ENCODE peak calls at places on chromosomes 3 and 15, in nine cellular contexts. I is stomach, R is H1, V is HepG2, K is tibial nerve, D is suprapubic skin, G is GM12878, P is ovary, Z is K562. M is an unnamed sample.

GRCh38 chr3:172647823-172648222 is 63.0 kb downstream of the NCEH1 start:
- DNase-seq in P (no peak), D (no peak), K (no peak), G (no peak), Z (no peak), R (no peak), I (peak; percentile 70), V (no peak), M (peak; percentile 7)

GRCh38 chr3:52245322-52246263 is at the start of gene PPM1M:
- DNase-seq in Z (peak; percentile 59), K (no peak), R (no peak), P (peak; percentile 75), G (no peak), V (no peak), D (peak; percentile 80), I (peak; percentile 58), M (no peak)

GRCh38 chr15:59565299-59565698 is 46.3 kb upstream of the GCNT3 start:
- DNase-seq in V (no peak), P (no peak), I (no peak), D (no peak), Z (no peak), R (no peak), G (no peak), K (no peak), M (no peak)

GRCh38 chr3:47475029-47475569 is 642 bp downstream of the SCAP start:
- DNase-seq in Z (peak; percentile 23), D (no peak), G (no peak), I (no peak), V (peak; percentile 25), P (no peak), R (no peak), K (no peak), M (no peak)

GRCh38 chr15:45205192-45205591 is 17.4 kb upstream of the SHF start:
- DNase-seq in R (no peak), P (no peak), V (peak; percentile 67), I (peak; percentile 79), Z (peak; percentile 74), G (peak; percentile 16), K (peak; percentile 38), D (no peak), M (no peak)

GRCh38 chr3:33364531-33365128 is 75.6 kb downstream of the UBP1 start:
- DNase-seq in D (no peak), P (no peak), Z (no peak), V (no peak), G (no peak), R (no peak), I (no peak), K (no peak), M (no peak)

GRCh38 chr15:66886241-66886675 is 179.1 kb upstream of the SMAD3 start:
- DNase-seq in Z (no peak), R (no peak), P (no peak), K (no peak), G (no peak), V (no peak), D (peak; percentile 32), I (no peak), M (peak; percentile 57)

GRCh38 chr3:124797426-124797945 is 67.2 kb downstream of the UMPS start:
- DNase-seq in K (no peak), P (no peak), V (no peak), G (no peak), R (no peak), Z (no peak), I (no peak), D (no peak), M (no peak)

GRCh38 chr3:112781611-112782010 is 65.1 kb downstream of the CD200R1L start:
- DNase-seq in I (no peak), P (no peak), G (no peak), D (no peak), V (no peak), Z (no peak), K (no peak), R (no peak), M (no peak)

GRCh38 chr3:112779558-112780480 is 66.8 kb downstream of the CD200R1L start:
- DNase-seq in P (no peak), Z (no peak), I (no peak), R (no peak), G (no peak), K (no peak), D (no peak), V (no peak), M (no peak)

GRCh38 chr3:112776000-112776399 is 70.7 kb downstream of the CD200R1L start:
- DNase-seq in D (no peak), I (no peak), P (no peak), G (no peak), V (no peak), R (no peak), Z (no peak), K (peak; percentile 24), M (no peak)

GRCh38 chr3:112776836-112777235 is 69.8 kb downstream of the CD200R1L start:
- DNase-seq in I (no peak), V (no peak), R (no peak), D (no peak), K (no peak), Z (no peak), P (no peak), G (no peak), M (no peak)

GRCh38 chr3:112778298-112779008 is 68.2 kb downstream of the CD200R1L start:
- DNase-seq in G (no peak), V (no peak), K (no peak), Z (no peak), I (no peak), P (no peak), D (no peak), R (no peak), M (no peak)
- TF ChIP-seq EP300 in G (no peak), V (no peak), K (peak; percentile 26), Z (no peak), I (no peak), P (no peak), D (no peak), R (no peak), M (no peak)

DNA sequence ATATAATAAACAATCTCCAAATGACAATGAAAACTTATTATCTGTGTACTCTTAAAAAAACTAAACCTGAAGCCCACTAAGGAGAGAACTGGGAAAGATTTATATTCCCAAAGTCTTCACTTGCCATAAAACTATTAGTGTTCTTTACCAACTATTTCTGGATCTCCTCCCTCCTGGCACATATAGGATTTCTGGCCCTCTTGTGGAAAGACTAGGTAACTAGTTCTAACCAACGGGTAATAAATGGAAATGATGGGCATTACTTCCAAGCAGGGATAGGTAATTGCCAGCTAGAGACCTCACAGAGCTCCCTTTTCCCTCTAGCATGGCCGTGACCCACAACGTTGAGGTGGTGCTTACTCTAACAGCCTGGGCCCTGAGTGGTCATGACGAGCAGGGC is 110.1 kb downstream of the DNAH12 start:
- DNase-seq in Z (peak; percentile 11), V (peak; percentile 69), K (no peak), D (no peak), G (no peak), I (no peak), R (no peak), P (no peak), M (no peak)
- TF ChIP-seq CTCF in Z (peak; percentile 40), V (peak; percentile 39), K (peak; percentile 14), D (no peak), G (peak; percentile 21), I (no peak), R (peak; percentile 58), P (no peak), M (no peak)

GRCh38 chr15:88300018-88300549 is 43.5 kb upstream of the NTRK3 start:
- DNase-seq in V (no peak), D (no peak), K (no peak), I (no peak), G (no peak), Z (no peak), R (no peak), P (no peak), M (no peak)

GRCh38 chr15:88300861-88301260 is 44.3 kb upstream of the NTRK3 start:
- DNase-seq in Z (no peak), K (no peak), I (no peak), R (no peak), D (no peak), V (no peak), G (no peak), P (no peak), M (no peak)

GRCh38 chr15:88301311-88301710 is 44.8 kb upstream of the NTRK3 start:
- DNase-seq in R (no peak), D (no peak), P (no peak), K (no peak), Z (no peak), I (no peak), V (no peak), G (no peak), M (no peak)

GRCh38 chr15:88302373-88302772 is 45.8 kb upstream of the NTRK3 start:
- DNase-seq in Z (no peak), G (no peak), D (no peak), V (no peak), K (no peak), I (no peak), R (no peak), P (no peak), M (no peak)

GRCh38 chr15:88303455-88303854 is 46.9 kb upstream of the NTRK3 start:
- DNase-seq in V (no peak), P (no peak), I (no peak), D (no peak), Z (no peak), G (no peak), K (no peak), R (no peak), M (no peak)
- H3K27me3 ChIP-seq in V (peaks cover 10% of the 10 kb centered on the region), P (no peaks in the 10 kb centered on the region), I (peaks cover 41% of the 10 kb centered on the region), D (peaks cover 15% of the 10 kb centered on the region), Z (peaks cover 8% of the 10 kb centered on the region), G (no peaks in the 10 kb centered on the region), K (peaks cover 3% of the 10 kb centered on the region), R (no peaks in the 10 kb centered on the region), M (peaks cover 63% of the 10 kb centered on the region)

GRCh38 chr3:71360170-71360569 is 223.4 kb downstream of the FOXP1 start:
- DNase-seq in K (no peak), Z (no peak), V (no peak), I (no peak), D (no peak), G (no peak), R (no peak), P (no peak), M (no peak)

GRCh38 chr3:71361346-71361745 is 222.2 kb downstream of the FOXP1 start:
- DNase-seq in P (no peak), G (no peak), Z (no peak), D (no peak), K (no peak), V (no peak), I (no peak), R (no peak), M (no peak)

GRCh38 chr3:71358243-71358642 is 225.3 kb downstream of the FOXP1 start:
- DNase-seq in V (no peak), K (no peak), P (no peak), G (no peak), Z (no peak), I (no peak), D (no peak), R (no peak), M (no peak)

GRCh38 chr3:71356272-71356671 is 227.3 kb downstream of the FOXP1 start:
- DNase-seq in R (no peak), G (no peak), Z (no peak), P (no peak), D (no peak), K (no peak), I (no peak), V (no peak), M (no peak)

DNA sequence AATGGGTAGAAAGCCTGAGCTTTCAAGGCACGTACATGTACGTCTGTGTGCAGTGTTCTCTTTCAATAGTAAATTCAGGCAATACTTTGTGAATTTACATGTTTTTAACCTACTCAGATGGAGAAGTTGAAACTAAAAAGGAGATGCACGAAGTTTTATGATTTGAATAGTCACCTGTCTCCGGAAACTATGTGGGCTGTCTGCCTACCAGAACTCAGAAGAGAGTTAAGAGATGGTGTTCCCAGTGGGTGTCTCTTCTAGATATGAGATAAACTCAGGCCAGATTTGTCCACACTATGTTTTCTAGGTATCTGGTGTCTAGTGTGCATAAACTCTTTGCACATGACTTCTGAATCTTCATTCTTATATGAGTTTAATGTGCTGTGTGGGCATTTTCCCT is 222.8 kb downstream of the FOXP1 start:
- DNase-seq in R (no peak), K (no peak), Z (no peak), D (no peak), I (no peak), G (no peak), P (no peak), V (no peak), M (no peak)
- TF ChIP-seq EP300 in R (no peak), K (no peak), Z (no peak), D (no peak), I (no peak), G (no peak), P (no peak), V (no peak), M (no peak)

M was measured in esophagus muscularis mucosa.